ENCODE peak calls at places on chromosome 6, in seven cellular contexts. Z is hepatocyte, S is mesenchymal stem cell, G is neuronal stem cell, I is SJSA1, O is esophagus squamous epithelium, A is adipocyte. J is an unnamed sample.

GRCh38 chr6:95690328-95690727 is 113.0 kb downstream of the MANEA start:
- DNase-seq in A (no peak), I (no peak), S (no peak), Z (no peak), G (no peak), O (no peak), J (no peak)

GRCh38 chr6:40879169-40879568 is 159.9 kb downstream of the UNC5CL start:
- DNase-seq in I (no peak), G (no peak), Z (no peak), A (no peak), S (no peak), O (no peak), J (no peak)

GRCh38 chr6:3808759-3809514 is 40.2 kb upstream of the FAM50B start:
- DNase-seq in I (peak; percentile 91), G (no peak), A (peak; percentile 93), Z (peak; percentile 59), S (peak; percentile 85), O (no peak), J (peak; percentile 97)

GRCh38 chr6:37554480-37554819 is 54.8 kb upstream of the CCDC167 start:
- DNase-seq in O (no peak), Z (no peak), G (no peak), I (peak; percentile 69), S (peak; percentile 62), A (no peak), J (peak; percentile 91)

GRCh38 chr6:121592955-121593665 is 157.7 kb downstream of the GJA1 start:
- DNase-seq in I (peak; percentile 29), G (no peak), O (no peak), Z (no peak), S (peak; percentile 56), A (peak; percentile 37), J (peak; percentile 14)

GRCh38 chr6:143283887-143284640 is 166.4 kb downstream of the ADAT2 start:
- DNase-seq in S (no peak), A (peak; percentile 89), Z (no peak), I (peak; percentile 27), G (no peak), O (no peak), J (peak; percentile 73)

GRCh38 chr6:118774596-118774995 is 119.4 kb upstream of the ASF1A start:
- DNase-seq in S (no peak), Z (no peak), A (no peak), O (no peak), I (no peak), G (no peak), J (no peak)

GRCh38 chr6:788058-788457 is 95.1 kb upstream of the EXOC2 start:
- DNase-seq in O (no peak), Z (no peak), A (no peak), S (no peak), G (no peak), I (no peak), J (no peak)

GRCh38 chr6:76230711-76231110 is 158.2 kb upstream of the IMPG1 start:
- DNase-seq in O (no peak), I (no peak), S (no peak), Z (peak; percentile 26), A (no peak), G (no peak), J (no peak)

GRCh38 chr6:161066511-161066910 is 74.9 kb downstream of the MAP3K4 start:
- DNase-seq in A (no peak), S (no peak), I (no peak), O (no peak), G (no peak), Z (no peak), J (no peak)

GRCh38 chr6:141254336-141254735 is 878.4 kb upstream of the GJE1 start:
- DNase-seq in O (no peak), I (no peak), S (no peak), Z (no peak), G (no peak), A (no peak), J (no peak)

GRCh38 chr6:106085687-106085983 is 501 bp upstream of the PRDM1 start:
- DNase-seq in G (no peak), Z (no peak), A (peak; percentile 53), O (no peak), S (no peak), I (peak; percentile 49), J (no peak)
- H3K4me1 ChIP-seq in G (peaks cover 17% of the 10 kb centered on the region), Z (peaks cover 41% of the 10 kb centered on the region), A (peaks cover 40% of the 10 kb centered on the region), O (peaks cover 15% of the 10 kb centered on the region), S (peaks cover 6% of the 10 kb centered on the region), I (peaks cover 59% of the 10 kb centered on the region), J (peaks cover 64% of the 10 kb centered on the region)

GRCh38 chr6:85464260-85464644 is 14.4 kb downstream of the NT5E start:
- DNase-seq in A (peak; percentile 97), O (no peak), Z (no peak), S (peak; percentile 99), I (peak; percentile 95), G (no peak), J (peak; percentile 85)
- H3K4me1 ChIP-seq in A (peaks cover 75% of the 10 kb centered on the region), O (peaks cover 39% of the 10 kb centered on the region), Z (no peaks in the 10 kb centered on the region), S (peaks cover 35% of the 10 kb centered on the region), I (peaks cover 70% of the 10 kb centered on the region), G (no peaks in the 10 kb centered on the region), J (peaks cover 77% of the 10 kb centered on the region)

GRCh38 chr6:52538921-52539354 is 37.9 kb downstream of the TRAM2 start:
- DNase-seq in O (no peak), G (no peak), I (peak; percentile 83), S (peak; percentile 69), A (peak; percentile 57), Z (no peak), J (no peak)
- H3K4me1 ChIP-seq in O (peaks cover 32% of the 10 kb centered on the region), G (peaks cover 4% of the 10 kb centered on the region), I (peaks cover 76% of the 10 kb centered on the region), S (peaks cover 36% of the 10 kb centered on the region), A (peaks cover 71% of the 10 kb centered on the region), Z (peaks cover 18% of the 10 kb centered on the region), J (peaks cover 81% of the 10 kb centered on the region)

GRCh38 chr6:18446771-18447170 is 59.6 kb downstream of the RNF144B start:
- DNase-seq in I (no peak), S (no peak), G (no peak), O (no peak), Z (no peak), A (no peak), J (no peak)
- H3K4me1 ChIP-seq in I (no peaks in the 10 kb centered on the region), S (no peaks in the 10 kb centered on the region), G (no peaks in the 10 kb centered on the region), O (no peaks in the 10 kb centered on the region), Z (no peaks in the 10 kb centered on the region), A (peaks cover 16% of the 10 kb centered on the region), J (no peaks in the 10 kb centered on the region)